ENCODE peak calls at places on chromosomes 2 and 18, in ten cellular contexts. A, N, W, T, E, Z, U, O, I and Y are unnamed samples.
A peak's percentile ranks its signal among the peaks of the same experiment; 100 is the strongest.

GRCh38 chr18:41372266-41372665 is 582.8 kb upstream of the PIK3C3 start:
- DNase-seq in A (no peak), N (no peak), W (no peak), T (no peak), E (no peak), Z (no peak), U (no peak), O (no peak), I (no peak), Y (no peak)

GRCh38 chr2:73156539-73157124 is 43.9 kb upstream of the RAB11FIP5 start:
- DNase-seq in A (peak; percentile 77), N (peak; percentile 22), W (peak; percentile 63), T (no peak), E (peak; percentile 45), Z (peak; percentile 85), U (peak; percentile 62), O (peak; percentile 26), I (peak; percentile 49), Y (peak; percentile 50)

GRCh38 chr2:163551974-163552373 is 183.8 kb downstream of the FIGN start:
- DNase-seq in A (no peak), N (no peak), W (peak; percentile 46), T (no peak), E (no peak), Z (no peak), U (no peak), O (no peak), I (no peak), Y (no peak)

GRCh38 chr18:10455726-10456453 is 1.5 kb downstream of the APCDD1 start:
- DNase-seq in A (no peak), N (no peak), W (no peak), T (no peak), E (no peak), Z (no peak), U (no peak), O (no peak), I (no peak), Y (no peak)

GRCh38 chr2:10559101-10559500 is 111.0 kb upstream of the ODC1 start:
- DNase-seq in A (no peak), N (no peak), W (no peak), T (no peak), E (no peak), Z (no peak), U (no peak), O (no peak), I (no peak), Y (no peak)

GRCh38 chr2:20106746-20107145 is 55.3 kb upstream of the LAPTM4A start:
- DNase-seq in A (peak; percentile 83), N (peak; percentile 6), W (no peak), T (no peak), E (peak; percentile 63), Z (no peak), U (no peak), O (no peak), I (peak; percentile 46), Y (peak; percentile 66)

GRCh38 chr2:227295806-227296205 is 29.2 kb upstream of the MFF start:
- DNase-seq in A (no peak), N (no peak), W (no peak), T (no peak), E (no peak), Z (no peak), U (no peak), O (no peak), I (no peak), Y (no peak)

GRCh38 chr2:42913280-42913878 is 121.0 kb upstream of the HAAO start:
- DNase-seq in A (no peak), N (no peak), W (no peak), T (no peak), E (no peak), Z (no peak), U (peak; percentile 35), O (no peak), I (no peak), Y (no peak)

GRCh38 chr18:28095631-28096030 is 81.3 kb downstream of the CDH2 start:
- DNase-seq in A (no peak), N (no peak), W (no peak), T (no peak), E (no peak), Z (no peak), U (no peak), O (no peak), I (no peak), Y (no peak)

GRCh38 chr18:80234398-80234797 is 12.9 kb downstream of the PARD6G start:
- DNase-seq in A (no peak), N (no peak), W (no peak), T (no peak), E (no peak), Z (no peak), U (no peak), O (no peak), I (no peak), Y (no peak)

GRCh38 chr2:113203901-113204519 is 30.2 kb downstream of the PSD4 start:
- DNase-seq in A (no peak), N (peak; percentile 68), W (peak; percentile 76), T (no peak), E (peak; percentile 81), Z (peak; percentile 91), U (peak; percentile 68), O (peak; percentile 85), I (peak; percentile 70), Y (peak; percentile 74)

GRCh38 chr2:98034745-98035144 is 39.0 kb upstream of the TMEM131 start:
- DNase-seq in A (no peak), N (no peak), W (no peak), T (no peak), E (no peak), Z (no peak), U (no peak), O (no peak), I (no peak), Y (no peak)

GRCh38 chr2:96205888-96206287 is 2.7 kb downstream of the STARD7 start:
- DNase-seq in A (no peak), N (no peak), W (peak; percentile 49), T (no peak), E (no peak), Z (no peak), U (peak; percentile 78), O (no peak), I (no peak), Y (no peak)

GRCh38 chr2:156459720-156460119 is 23.5 kb downstream of the GPD2 start:
- DNase-seq in A (no peak), N (no peak), W (no peak), T (no peak), E (no peak), Z (no peak), U (no peak), O (no peak), I (no peak), Y (no peak)

GRCh38 chr2:128374711-128375413 is 56.2 kb upstream of the HS6ST1 start:
- DNase-seq in A (peak; percentile 28), N (no peak), W (no peak), T (no peak), E (no peak), Z (no peak), U (no peak), O (no peak), I (no peak), Y (no peak)

GRCh38 chr2:129769402-129769991 is 210.0 kb upstream of the RAB6C start:
- DNase-seq in A (no peak), N (no peak), W (no peak), T (no peak), E (no peak), Z (no peak), U (no peak), O (no peak), I (no peak), Y (no peak)
- TF ChIP-seq CTCF in A (no peak), N (no peak), W (no peak), T (no peak), E (no peak), Z (no peak), U (no peak), O (no peak), I (no peak), Y (no peak)

DNA sequence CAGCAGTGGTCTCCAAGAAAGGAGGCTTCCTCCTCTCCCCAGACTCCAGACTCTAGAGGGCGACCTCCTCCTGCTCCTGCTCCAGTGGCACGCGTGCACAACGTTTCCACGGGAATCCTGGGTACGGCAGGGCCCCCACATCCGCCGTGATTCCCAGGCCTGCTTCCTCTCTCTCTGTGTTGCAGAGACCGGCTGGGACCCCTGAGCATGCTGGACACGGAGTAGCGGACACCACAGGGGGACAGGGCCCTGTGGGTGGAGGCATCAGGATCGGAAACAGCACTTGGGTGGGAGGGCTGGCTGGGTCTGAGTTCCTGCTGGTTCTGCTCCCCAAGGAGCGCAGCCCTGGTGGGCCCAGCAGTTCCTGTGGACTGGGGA is 75.9 kb upstream of the SLC35G4 start:
- DNase-seq in A (no peak), N (no peak), W (no peak), T (no peak), E (no peak), Z (no peak), U (no peak), O (no peak), I (no peak), Y (no peak)
- TF ChIP-seq CTCF in A (no peak), N (no peak), W (no peak), T (no peak), E (no peak), Z (no peak), U (no peak), O (no peak), I (no peak), Y (no peak)

GRCh38 chr2:69957970-69958369 is 3.5 kb downstream of the ASPRV1 start:
- DNase-seq in A (no peak), N (no peak), W (no peak), T (no peak), E (no peak), Z (no peak), U (peak; percentile 60), O (no peak), I (no peak), Y (no peak)

GRCh38 chr2:69956580-69956979 is 4.9 kb downstream of the ASPRV1 start:
- DNase-seq in A (no peak), N (no peak), W (no peak), T (no peak), E (no peak), Z (no peak), U (no peak), O (no peak), I (no peak), Y (no peak)

GRCh38 chr2:69954069-69954468 is 7.4 kb downstream of the ASPRV1 start:
- DNase-seq in A (no peak), N (no peak), W (no peak), T (no peak), E (no peak), Z (no peak), U (no peak), O (no peak), I (no peak), Y (no peak)

GRCh38 chr2:69952336-69953115 is 8.9 kb downstream of the ASPRV1 start:
- DNase-seq in A (no peak), N (no peak), W (no peak), T (no peak), E (no peak), Z (no peak), U (no peak), O (no peak), I (no peak), Y (no peak)

GRCh38 chr2:69955029-69955428 is 6.4 kb downstream of the ASPRV1 start:
- DNase-seq in A (no peak), N (no peak), W (no peak), T (no peak), E (no peak), Z (no peak), U (peak; percentile 26), O (no peak), I (no peak), Y (no peak)
- TF ChIP-seq CTCF in A (no peak), N (no peak), W (no peak), T (no peak), E (no peak), Z (no peak), U (no peak), O (no peak), I (no peak), Y (no peak)

GRCh38 chr2:238238766-238239551 is 879 bp downstream of the HES6 start:
- DNase-seq in A (peak; percentile 69), N (peak; percentile 29), W (no peak), T (no peak), E (no peak), Z (no peak), U (no peak), O (no peak), I (no peak), Y (no peak)
- TF ChIP-seq CTCF in A (no peak), N (no peak), W (no peak), T (no peak), E (no peak), Z (no peak), U (no peak), O (no peak), I (no peak), Y (no peak)